ENCODE peak calls at places on chromosomes 1 and 21, in five cellular contexts. L, A, R, I and Q are unnamed samples.

GRCh38 chr1:23456226-23456625 is 27.8 kb downstream of the ASAP3 start:
- DNase-seq in A (no peak), R (no peak), I (no peak), L (no peak), Q (no peak)

GRCh38 chr1:71944006-71944405 is 338.3 kb downstream of the NEGR1 start:
- DNase-seq in I (no peak), L (no peak), A (no peak), R (no peak), Q (no peak)

GRCh38 chr1:206752481-206752880 is 18.1 kb upstream of the IL19 start:
- DNase-seq in I (no peak), A (no peak), L (no peak), R (no peak), Q (no peak)

GRCh38 chr1:186325239-186325638 is 49.8 kb downstream of the TPR start:
- DNase-seq in I (no peak), A (no peak), R (no peak), L (no peak), Q (no peak)

GRCh38 chr1:173205146-173206051 is 1.7 kb downstream of the TNFSF4 start:
- DNase-seq in R (no peak), A (no peak), L (peak; percentile 25), I (no peak), Q (no peak)

GRCh38 chr1:147545133-147545532 is 3.8 kb downstream of the BCL9 start:
- DNase-seq in A (peak; percentile 79), I (peak; percentile 79), L (peak; percentile 57), R (peak; percentile 80), Q (peak; percentile 44)

GRCh38 chr1:11893907-11894251 is 32.3 kb downstream of the KIAA2013 start:
- DNase-seq in A (peak; percentile 77), I (peak; percentile 69), L (no peak), R (peak; percentile 77), Q (peak; percentile 85)

GRCh38 chr1:48526045-48526714 is 54.2 kb upstream of the SPATA6 start:
- DNase-seq in L (no peak), I (peak; percentile 30), A (no peak), R (no peak), Q (no peak)

GRCh38 chr1:21935891-21936365 is 1.2 kb downstream of the HSPG2 start:
- DNase-seq in I (no peak), L (no peak), A (peak; percentile 66), R (peak; percentile 56), Q (no peak)

GRCh38 chr1:94418664-94419655 is 771 bp downstream of the ABCD3 start:
- DNase-seq in R (peak; percentile 52), A (peak; percentile 65), L (peak; percentile 51), I (peak; percentile 70), Q (peak; percentile 53)

GRCh38 chr1:153592706-153593105 is 20.2 kb downstream of the S100A16 start:
- DNase-seq in L (no peak), R (no peak), A (no peak), I (no peak), Q (no peak)

GRCh38 chr21:41294548-41295231 is 21.9 kb upstream of the FAM3B start:
- DNase-seq in R (no peak), I (no peak), A (no peak), L (no peak), Q (no peak)

GRCh38 chr21:28066051-28066450 is 926.6 kb downstream of the LTN1 start:
- DNase-seq in I (no peak), A (no peak), R (no peak), L (no peak), Q (no peak)

GRCh38 chr1:22289251-22289995 is 146.5 kb upstream of the WNT4 start:
- DNase-seq in L (no peak), R (no peak), A (no peak), I (no peak), Q (no peak)

GRCh38 chr1:115988953-115989352 is 12.6 kb downstream of the SLC22A15 start:
- DNase-seq in I (no peak), R (no peak), L (no peak), A (no peak), Q (no peak)

GRCh38 chr1:219439376-219439775 is 173.5 kb downstream of the ZC3H11B start:
- DNase-seq in L (no peak), R (no peak), A (no peak), I (no peak), Q (no peak)

GRCh38 chr1:145785481-145785880 is 38.4 kb downstream of the RNF115 start:
- DNase-seq in R (no peak), A (no peak), L (no peak), I (no peak), Q (no peak)

GRCh38 chr1:5562331-5562730 is 429.9 kb downstream of the NPHP4 start:
- DNase-seq in A (no peak), I (no peak), L (no peak), R (no peak), Q (no peak)

GRCh38 chr1:225888289-225888897 is 553 bp downstream of the LEFTY1 start:
- DNase-seq in R (peak; percentile 29), I (no peak), A (no peak), L (no peak), Q (peak; percentile 26)

GRCh38 chr1:31371121-31371520 is 1.8 kb downstream of the FABP3 start:
- DNase-seq in R (no peak), L (no peak), I (no peak), A (no peak), Q (no peak)

GRCh38 chr1:26728645-26729044 is 32.8 kb downstream of the ARID1A start:
- DNase-seq in A (no peak), L (no peak), R (no peak), I (no peak), Q (no peak)

GRCh38 chr1:84078824-84079167 is 65.3 kb upstream of the PRKACB start:
- DNase-seq in L (no peak), I (no peak), A (no peak), R (no peak), Q (no peak)

GRCh38 chr1:198273901-198274300 is 117.1 kb downstream of the NEK7 start:
- DNase-seq in A (no peak), R (no peak), L (no peak), I (no peak), Q (no peak)

GRCh38 chr1:156308078-156308477 is 9.0 kb upstream of the VHLL start:
- DNase-seq in R (no peak), A (no peak), I (no peak), L (no peak), Q (no peak)

GRCh38 chr1:56025942-56026341 is 553.4 kb downstream of the PLPP3 start:
- DNase-seq in I (no peak), L (no peak), A (no peak), R (no peak), Q (no peak)

GRCh38 chr1:30871276-30871871 is 37.2 kb downstream of the SDC3 start:
- DNase-seq in A (no peak), R (no peak), L (no peak), I (no peak), Q (no peak)

GRCh38 chr1:176987016-176987415 is 177.5 kb downstream of the ASTN1 start:
- DNase-seq in L (no peak), I (no peak), A (no peak), R (no peak), Q (no peak)

GRCh38 chr1:161185282-161185682 is 8.0 kb upstream of the B4GALT3 start:
- DNase-seq in I (peak; percentile 68), A (peak; percentile 81), R (peak; percentile 74), L (no peak), Q (peak; percentile 68)

GRCh38 chr1:160264795-160265307 is 2.5 kb upstream of the DCAF8 start:
- DNase-seq in I (no peak), L (no peak), R (no peak), A (no peak), Q (no peak)

GRCh38 chr1:29629401-29629800 is 393.1 kb downstream of the PTPRU start:
- DNase-seq in A (no peak), I (no peak), R (no peak), L (no peak), Q (no peak)

GRCh38 chr1:55483523-55483922 is 268.4 kb upstream of the USP24 start:
- DNase-seq in L (no peak), R (no peak), A (no peak), I (no peak), Q (no peak)

GRCh38 chr1:37995773-37996379 is 6.1 kb upstream of the SF3A3 start:
- DNase-seq in L (peak; percentile 80), A (peak; percentile 76), R (peak; percentile 82), I (peak; percentile 81), Q (peak; percentile 93)
- H3K27ac ChIP-seq in L (peak overlapping the region; percentile 85), A (peak overlapping the region; percentile 94), R (peak overlapping the region; percentile 86), I (peak overlapping the region; percentile 58), Q (peak overlapping the region; percentile 88)

GRCh38 chr1:234529661-234530237 is 50.8 kb upstream of the TARBP1 start:
- DNase-seq in I (no peak), A (no peak), R (no peak), L (no peak), Q (no peak)

GRCh38 chr1:234529095-234529494 is 50.1 kb upstream of the TARBP1 start:
- DNase-seq in R (no peak), A (no peak), L (no peak), I (no peak), Q (no peak)

GRCh38 chr1:234532511-234532922 is 53.5 kb upstream of the TARBP1 start:
- DNase-seq in I (peak; percentile 58), L (peak; percentile 79), A (peak; percentile 60), R (no peak), Q (peak; percentile 46)

GRCh38 chr1:234531181-234532132 is 52.5 kb upstream of the TARBP1 start:
- DNase-seq in L (peak; percentile 82), R (no peak), I (no peak), A (no peak), Q (peak; percentile 81)

DNA sequence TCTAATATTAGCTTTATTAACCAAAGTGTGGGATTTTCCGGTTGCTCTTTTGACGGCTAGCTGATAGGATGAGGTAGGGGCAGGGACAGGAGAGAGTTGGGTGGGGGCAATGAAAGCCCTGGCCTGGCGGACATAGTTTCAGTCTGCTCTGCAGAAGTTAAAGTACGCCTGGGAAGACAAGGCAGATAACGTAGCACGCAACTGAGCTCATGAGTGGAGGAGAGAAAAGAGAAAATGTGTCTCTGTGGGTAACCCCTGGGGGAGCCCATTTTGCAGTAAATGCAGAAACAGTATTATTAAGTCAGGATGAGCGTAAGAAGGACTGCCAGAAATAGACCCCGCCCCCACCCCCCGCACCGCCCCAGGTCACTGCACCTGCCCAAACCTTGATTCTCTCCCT is 51.7 kb upstream of the TARBP1 start:
- DNase-seq in I (no peak), R (no peak), A (no peak), L (no peak), Q (no peak)
- TF ChIP-seq CTCF in I (no peak), R (no peak), A (no peak), L (no peak), Q (no peak)

GRCh38 chr1:111099289-111099688 is 40.6 kb downstream of the DRAM2 start:
- DNase-seq in L (no peak), R (no peak), I (no peak), A (no peak), Q (no peak)

GRCh38 chr1:111101854-111102642 is 37.8 kb downstream of the DRAM2 start:
- DNase-seq in L (no peak), A (no peak), R (no peak), I (no peak), Q (no peak)

GRCh38 chr1:111097356-111098099 is 42.4 kb downstream of the DRAM2 start:
- DNase-seq in R (no peak), L (no peak), I (no peak), A (no peak), Q (no peak)
- H3K9me3 ChIP-seq in R (peaks cover 37% of the 10 kb centered on the region), L (peaks cover 9% of the 10 kb centered on the region), I (peaks cover 8% of the 10 kb centered on the region), A (peaks cover 79% of the 10 kb centered on the region), Q (peaks cover 11% of the 10 kb centered on the region)

DNA sequence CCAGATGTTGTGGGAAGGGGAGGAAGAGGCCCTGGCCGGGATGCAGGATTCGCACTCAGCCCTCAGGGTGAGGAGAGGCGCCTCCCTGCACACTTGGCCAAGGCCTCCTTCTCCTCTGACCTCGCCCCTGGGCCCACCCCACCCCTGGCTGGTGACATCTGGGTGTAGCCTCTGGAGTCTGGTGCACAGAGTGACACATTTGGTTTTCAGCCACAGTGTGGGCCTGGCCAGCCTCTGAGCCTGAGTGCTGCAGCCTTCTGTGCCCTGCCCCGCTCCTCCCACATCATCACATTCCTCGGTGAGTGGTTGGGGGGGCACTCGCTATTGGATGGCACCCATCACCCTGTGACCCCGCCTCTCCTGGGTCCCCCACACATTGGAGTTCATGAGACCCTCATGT is 45.8 kb downstream of the PRDM16 start:
- DNase-seq in I (no peak), R (no peak), L (no peak), A (no peak), Q (no peak)
- H3K27ac ChIP-seq in I (no peak overlapping the region), R (no peak overlapping the region), L (no peak overlapping the region), A (no peak overlapping the region), Q (no peak overlapping the region)